ENCODE peak calls at places on chromosomes 2 and 18, in six cellular contexts. N, I, E, L, V and F are unnamed samples.

GRCh38 chr2:232628466-232629200 is 4.8 kb upstream of the EFHD1 start:
- DNase-seq in N (no peak), I (no peak), E (peak), L (no peak), V (no peak), F (no peak)

GRCh38 chr2:66553370-66553769 is 118.4 kb downstream of the MEIS1 start:
- DNase-seq in N (no peak), I (no peak), E (no peak), L (peak), V (no peak), F (no peak)

GRCh38 chr2:36587556-36587955 is 10.4 kb downstream of the FEZ2 start:
- DNase-seq in N (no peak), I (no peak), E (no peak), L (no peak), V (no peak), F (no peak)

GRCh38 chr2:126506786-126507185 is 149.2 kb upstream of the GYPC start:
- DNase-seq in N (no peak), I (no peak), E (no peak), L (no peak), V (no peak), F (no peak)

GRCh38 chr2:128145651-128146050 is 54.7 kb downstream of the UGGT1 start:
- DNase-seq in N (no peak), I (no peak), E (no peak), L (peak), V (no peak), F (no peak)

GRCh38 chr18:32469691-32470131 is 971 bp downstream of the GAREM1 start:
- DNase-seq in N (peak), I (no peak), E (peak), L (peak), V (no peak), F (peak)

GRCh38 chr2:155846249-155846648 is 486.3 kb downstream of the NR4A2 start:
- DNase-seq in N (no peak), I (no peak), E (no peak), L (no peak), V (no peak), F (peak)

GRCh38 chr2:21395366-21395765 is 271.6 kb downstream of the TDRD15 start:
- DNase-seq in N (no peak), I (peak), E (no peak), L (no peak), V (no peak), F (no peak)

GRCh38 chr2:212535963-212536362 is 2.6 kb downstream of the ERBB4 start:
- DNase-seq in N (no peak), I (no peak), E (peak), L (no peak), V (no peak), F (no peak)

GRCh38 chr2:14907014-14907612 is 274.6 kb downstream of the LRATD1 start:
- DNase-seq in N (no peak), I (peak), E (peak), L (no peak), V (no peak), F (no peak)

GRCh38 chr2:172376505-172377125 is 50.8 kb upstream of the ITGA6 start:
- DNase-seq in N (no peak), I (no peak), E (no peak), L (no peak), V (no peak), F (no peak)

GRCh38 chr2:216535454-216535995 is 36.9 kb downstream of the RPL37A start:
- DNase-seq in N (no peak), I (no peak), E (no peak), L (peak), V (peak), F (no peak)

GRCh38 chr2:168849610-168850009 is 40.6 kb downstream of the SPC25 start:
- DNase-seq in N (peak), I (no peak), E (peak), L (peak), V (peak), F (no peak)

GRCh38 chr2:225739328-225739727 is 339.8 kb downstream of the NYAP2 start:
- DNase-seq in N (no peak), I (no peak), E (no peak), L (no peak), V (no peak), F (no peak)

GRCh38 chr2:61493523-61493942 is 22.6 kb upstream of the USP34 start:
- DNase-seq in N (no peak), I (peak), E (no peak), L (peak), V (no peak), F (no peak)

GRCh38 chr2:1748176-1748740 is 3.9 kb upstream of the PXDN start:
- DNase-seq in N (no peak), I (no peak), E (no peak), L (peak), V (no peak), F (no peak)
- H3K27ac ChIP-seq in N (no peak), I (no peak), E (no peak), L (no peak), V (no peak), F (no peak)

DNA sequence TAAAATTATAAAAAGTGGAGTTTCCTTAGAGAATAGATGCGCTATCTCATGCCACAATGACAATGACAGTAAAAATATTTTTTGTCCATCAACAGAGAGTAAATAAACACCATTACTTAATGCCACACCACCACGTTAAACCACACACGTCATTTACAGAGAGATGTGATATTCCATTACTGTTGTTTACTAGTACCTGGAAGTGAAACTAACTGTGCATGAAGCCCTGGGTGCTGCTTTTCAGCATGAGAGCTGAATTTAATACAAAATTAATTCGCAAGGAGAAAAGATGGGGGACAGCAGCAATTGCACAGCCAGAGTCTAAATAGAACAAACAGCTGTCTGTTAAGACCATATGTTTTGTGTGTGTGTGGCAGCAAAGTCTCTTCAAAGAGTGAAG is 127.9 kb downstream of the ALPK2 start:
- DNase-seq in N (no peak), I (no peak), E (no peak), L (peak), V (no peak), F (no peak)
- H3K27ac ChIP-seq in N (no peak), I (no peak), E (no peak), L (peak), V (peak), F (no peak)

GRCh38 chr2:62540786-62541168 is 34.8 kb upstream of the TMEM17 start:
- DNase-seq in N (no peak), I (no peak), E (no peak), L (no peak), V (no peak), F (no peak)
- H3K27ac ChIP-seq in N (no peak), I (no peak), E (no peak), L (no peak), V (no peak), F (no peak)

DNA sequence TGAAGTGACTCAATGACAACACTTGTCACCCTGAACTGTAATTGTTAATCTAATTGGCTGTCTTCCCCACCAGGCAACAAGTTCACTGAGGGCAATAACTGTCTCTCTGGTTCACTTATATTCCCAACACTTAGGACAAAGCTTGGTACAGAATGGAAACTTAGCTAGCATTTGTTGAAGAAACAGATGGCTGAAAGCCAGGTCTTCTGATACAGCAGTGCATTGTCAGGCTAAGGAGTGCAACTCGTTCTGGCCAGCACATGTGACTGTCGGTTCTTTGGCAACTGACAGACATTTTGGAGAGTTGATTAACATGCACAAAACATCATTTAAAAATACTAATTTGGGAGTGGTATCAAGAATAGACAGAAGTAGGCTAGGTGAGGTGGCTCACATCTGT is 14.6 kb upstream of the DNAJC27 start:
- DNase-seq in N (no peak), I (no peak), E (no peak), L (peak), V (no peak), F (no peak)
- H3K27ac ChIP-seq in N (no peak), I (no peak), E (no peak), L (peak), V (no peak), F (no peak)

GRCh38 chr2:101753207-101753616 is 55.7 kb downstream of the MAP4K4 start:
- DNase-seq in N (no peak), I (no peak), E (no peak), L (no peak), V (no peak), F (no peak)
- H3K27ac ChIP-seq in N (no peak), I (peak), E (no peak), L (no peak), V (peak), F (no peak)